ENCODE peak calls at places on chromosomes 12 and 14, in six cellular contexts. I is activated gamma-delta T cell treated with Interleukin-2 at 50 U/mL for 16 hours; B is activated CD4-positive, CD25-positive, alpha-beta regulatory T cell treated with anti-CD3 and anti-CD28 coated beads, Interleukin-2, amount 50 U/mL, for 16 hours; D is ecto neural progenitor cell; U is KG1; T is DMS153. O is an unnamed sample.

GRCh38 chr14:104246401-104247335 is 108.3 kb downstream of the KIF26A start:
- DNase-seq in I (no peak), B (no peak), D (peak; percentile 32), U (no peak), T (no peak), O (no peak)

GRCh38 chr14:76654573-76654955 is 106.7 kb upstream of the VASH1 start:
- DNase-seq in I (no peak), B (no peak), D (no peak), U (no peak), T (peak; percentile 28), O (no peak)

GRCh38 chr12:27515671-27516070 is 8.3 kb upstream of the PPFIBP1 start:
- DNase-seq in I (no peak), B (no peak), D (no peak), U (no peak), T (no peak), O (no peak)

GRCh38 chr12:92973614-92974013 is 44.5 kb upstream of the EEA1 start:
- DNase-seq in I (no peak), B (no peak), D (no peak), U (no peak), T (no peak), O (no peak)

GRCh38 chr12:106297075-106297474 is 5.5 kb upstream of the TCP11L2 start:
- DNase-seq in I (no peak), B (no peak), D (no peak), U (no peak), T (no peak), O (no peak)

GRCh38 chr12:52769946-52770345 is 7.2 kb downstream of the KRT76 start:
- DNase-seq in I (no peak), B (no peak), D (no peak), U (no peak), T (no peak), O (no peak)

GRCh38 chr12:83802011-83802410 is 1110.6 kb downstream of the SLC6A15 start:
- DNase-seq in I (no peak), B (no peak), D (no peak), U (no peak), T (no peak), O (no peak)

GRCh38 chr12:49347307-49348237 is 884 bp downstream of the DNAJC22 start:
- DNase-seq in I (peak; percentile 80), B (peak; percentile 68), D (peak; percentile 96), U (peak; percentile 32), T (peak; percentile 17), O (peak; percentile 86)

GRCh38 chr12:11545438-11546330 is 103.8 kb upstream of the ETV6 start:
- DNase-seq in I (peak; percentile 33), B (peak; percentile 13), D (no peak), U (no peak), T (peak; percentile 19), O (peak; percentile 56)

O was measured in B cell.